ENCODE peak calls at places on chromosomes 2 and 18, in ten cellular contexts. X, L, D, H, O, P, W, Y, B and R are unnamed samples.

GRCh38 chr2:241639385-241639784 is 1.9 kb downstream of the ATG4B start:
- DNase-seq in X (no peak), L (no peak), D (no peak), H (no peak), O (no peak), P (no peak), W (no peak), Y (no peak), B (no peak), R (no peak)

GRCh38 chr2:215748446-215748845 is 264.9 kb downstream of the MREG start:
- DNase-seq in X (no peak), L (peak), D (no peak), H (no peak), O (no peak), P (no peak), W (no peak), Y (no peak), B (no peak), R (no peak)

GRCh38 chr2:210620456-210620855 is 64.1 kb downstream of the CPS1 start:
- DNase-seq in X (no peak), L (peak), D (no peak), H (no peak), O (no peak), P (no peak), W (peak), Y (no peak), B (no peak), R (peak)

GRCh38 chr2:190408538-190409271 is 550 bp downstream of the MFSD6 start:
- DNase-seq in X (peak), L (no peak), D (peak), H (peak), O (peak), P (no peak), W (peak), Y (peak), B (peak), R (no peak)

GRCh38 chr2:186346216-186346615 is 139.8 kb upstream of the ZC3H15 start:
- DNase-seq in X (no peak), L (no peak), D (no peak), H (no peak), O (no peak), P (no peak), W (no peak), Y (no peak), B (peak), R (no peak)

GRCh38 chr2:60466161-60466702 is 87.2 kb downstream of the BCL11A start:
- DNase-seq in X (no peak), L (no peak), D (no peak), H (no peak), O (no peak), P (no peak), W (no peak), Y (no peak), B (no peak), R (no peak)

GRCh38 chr2:37827911-37828411 is 97.1 kb upstream of the RMDN2 start:
- DNase-seq in X (no peak), L (peak), D (no peak), H (no peak), O (no peak), P (no peak), W (peak), Y (no peak), B (peak), R (no peak)

GRCh38 chr18:79643049-79643765 is 36.4 kb upstream of the CTDP1 start:
- DNase-seq in X (no peak), L (no peak), D (no peak), H (no peak), O (no peak), P (peak), W (no peak), Y (no peak), B (no peak), R (no peak)

GRCh38 chr2:43086451-43087221 is 139.8 kb downstream of the ZFP36L2 start:
- DNase-seq in X (no peak), L (peak), D (no peak), H (no peak), O (no peak), P (no peak), W (peak), Y (no peak), B (peak), R (peak)

GRCh38 chr2:219010162-219010756 is 17.0 kb upstream of the CRYBA2 start:
- DNase-seq in X (no peak), L (no peak), D (peak), H (no peak), O (peak), P (no peak), W (peak), Y (no peak), B (peak), R (no peak)

GRCh38 chr2:171706152-171706803 is 19.0 kb downstream of the DYNC1I2 start:
- DNase-seq in X (no peak), L (peak), D (no peak), H (no peak), O (peak), P (no peak), W (no peak), Y (no peak), B (no peak), R (no peak)

GRCh38 chr18:33541316-33541715 is 36.7 kb upstream of the ASXL3 start:
- DNase-seq in X (no peak), L (no peak), D (no peak), H (no peak), O (no peak), P (no peak), W (no peak), Y (no peak), B (no peak), R (no peak)